ENCODE peak calls at places on chromosomes 7 and 10, in five cellular contexts. One of them, this sample, is unnamed.

GRCh38 chr7:108382932-108383331 is 73.3 kb downstream of the NRCAM start:
- DNase-seq in SJSA1: no peak
- DNase-seq in GM12892: no peak
- DNase-seq in coronary artery: no peak
- DNase-seq in tibial artery: no peak
- DNase-seq in this sample: no peak

GRCh38 chr10:84375011-84375410 is 46.6 kb downstream of the CCSER2 start:
- DNase-seq in SJSA1: no peak
- DNase-seq in GM12892: no peak
- DNase-seq in coronary artery: no peak
- DNase-seq in tibial artery: no peak
- DNase-seq in this sample: peak; percentile 58

GRCh38 chr7:44144426-44144967 is 3.4 kb upstream of the MYL7 start:
- DNase-seq in SJSA1: no peak
- DNase-seq in GM12892: no peak
- DNase-seq in coronary artery: peak; percentile 55
- DNase-seq in tibial artery: peak; percentile 14
- DNase-seq in this sample: no peak

GRCh38 chr10:98224509-98224908 is 43.5 kb downstream of the LOXL4 start:
- DNase-seq in SJSA1: no peak
- DNase-seq in GM12892: no peak
- DNase-seq in coronary artery: no peak
- DNase-seq in tibial artery: no peak
- DNase-seq in this sample: no peak

GRCh38 chr7:20330797-20331230 is at the start of gene ITGB8:
- DNase-seq in SJSA1: peak; percentile 46
- DNase-seq in GM12892: peak; percentile 23
- DNase-seq in coronary artery: no peak
- DNase-seq in tibial artery: peak; percentile 33
- DNase-seq in this sample: no peak

GRCh38 chr10:59907918-59908807 is 1.8 kb upstream of the CCDC6 start:
- DNase-seq in SJSA1: peak; percentile 57
- DNase-seq in GM12892: no peak
- DNase-seq in coronary artery: peak; percentile 81
- DNase-seq in tibial artery: peak; percentile 81
- DNase-seq in this sample: peak; percentile 72

GRCh38 chr10:124575107-124576035 is 113.7 kb downstream of the LHPP start:
- DNase-seq in SJSA1: no peak
- DNase-seq in GM12892: no peak
- DNase-seq in coronary artery: no peak
- DNase-seq in tibial artery: no peak
- DNase-seq in this sample: no peak

GRCh38 chr10:35331894-35332640 is 4.2 kb upstream of the CCNY start:
- DNase-seq in SJSA1: no peak
- DNase-seq in GM12892: no peak
- DNase-seq in coronary artery: no peak
- DNase-seq in tibial artery: no peak
- DNase-seq in this sample: peak; percentile 81

GRCh38 chr7:34309116-34309515 is 348.9 kb upstream of the NPSR1 start:
- DNase-seq in SJSA1: no peak
- DNase-seq in GM12892: no peak
- DNase-seq in coronary artery: no peak
- DNase-seq in tibial artery: no peak
- DNase-seq in this sample: no peak

GRCh38 chr10:116238036-116238435 is 35.0 kb downstream of the GFRA1 start:
- DNase-seq in SJSA1: no peak
- DNase-seq in GM12892: no peak
- DNase-seq in coronary artery: no peak
- DNase-seq in tibial artery: no peak
- DNase-seq in this sample: no peak

GRCh38 chr10:124064158-124064603 is 29.2 kb downstream of the CHST15 start:
- DNase-seq in SJSA1: no peak
- DNase-seq in GM12892: no peak
- DNase-seq in coronary artery: no peak
- DNase-seq in tibial artery: no peak
- DNase-seq in this sample: no peak

GRCh38 chr7:102993532-102994029 is 80.8 kb downstream of the LRRC17 start:
- DNase-seq in SJSA1: no peak
- DNase-seq in GM12892: no peak
- DNase-seq in coronary artery: no peak
- DNase-seq in tibial artery: no peak
- DNase-seq in this sample: peak; percentile 28

GRCh38 chr10:49562893-49563292 is 24.0 kb upstream of the ERCC6 start:
- DNase-seq in SJSA1: no peak
- DNase-seq in GM12892: no peak
- DNase-seq in coronary artery: no peak
- DNase-seq in tibial artery: no peak
- DNase-seq in this sample: no peak

GRCh38 chr7:13821152-13821787 is 168.2 kb downstream of the ETV1 start:
- DNase-seq in SJSA1: no peak
- DNase-seq in GM12892: no peak
- DNase-seq in coronary artery: no peak
- DNase-seq in tibial artery: no peak
- DNase-seq in this sample: no peak

GRCh38 chr10:7700577-7701125 is 2.5 kb upstream of the ITIH2 start:
- DNase-seq in SJSA1: no peak
- DNase-seq in GM12892: no peak
- DNase-seq in coronary artery: no peak
- DNase-seq in tibial artery: no peak
- DNase-seq in this sample: no peak

GRCh38 chr7:26208040-26208439 is 6.5 kb downstream of the CBX3 start:
- DNase-seq in SJSA1: no peak
- DNase-seq in GM12892: no peak
- DNase-seq in coronary artery: no peak
- DNase-seq in tibial artery: no peak
- DNase-seq in this sample: no peak

GRCh38 chr10:70053212-70053895 is 708 bp downstream of the MACROH2A2 start:
- DNase-seq in SJSA1: no peak
- DNase-seq in GM12892: no peak
- DNase-seq in coronary artery: no peak
- DNase-seq in tibial artery: no peak
- DNase-seq in this sample: no peak

GRCh38 chr7:157309990-157310668 is 26.7 kb upstream of the DNAJB6 start:
- DNase-seq in SJSA1: peak; percentile 84
- DNase-seq in GM12892: no peak
- DNase-seq in coronary artery: no peak
- DNase-seq in tibial artery: no peak
- DNase-seq in this sample: no peak

GRCh38 chr7:64965594-64965993 is 25.2 kb downstream of the ZNF117 start:
- DNase-seq in SJSA1: no peak
- DNase-seq in GM12892: no peak
- DNase-seq in coronary artery: no peak
- DNase-seq in tibial artery: no peak
- DNase-seq in this sample: no peak

GRCh38 chr10:117188399-117188798 is 8.9 kb upstream of the KCNK18 start:
- DNase-seq in SJSA1: no peak
- DNase-seq in GM12892: no peak
- DNase-seq in coronary artery: no peak
- DNase-seq in tibial artery: no peak
- DNase-seq in this sample: no peak

GRCh38 chr7:152894295-152895170 is 135.0 kb downstream of the ACTR3B start:
- DNase-seq in SJSA1: no peak
- DNase-seq in GM12892: peak; percentile 74
- DNase-seq in coronary artery: no peak
- DNase-seq in tibial artery: no peak
- DNase-seq in this sample: no peak